ENCODE peak calls at places on chromosomes 6 and 20, in eight cellular contexts. One of them, this sample, is unnamed.

GRCh38 chr6:53568776-53569616 is 24.1 kb upstream of the GCLC start:
- DNase-seq in AG04450: no peak
- DNase-seq in foreskin fibroblast: no peak
- DNase-seq in cardiac muscle cell: peak
- DNase-seq in tibial artery: no peak
- DNase-seq in substantia nigra: no peak
- DNase-seq in activated T-helper 1 cell treated with anti-CD3 and anti-CD28 coated beads, Interleukin-12 subunit alpha, Interleukin-12 subunit beta, Interleukin-2, Interleukin-4 antibody, amounts not matched to agents 30 ng/mL and 10 ng/mL and 1 ng/mL, durations not matched to agents 14 hours and 24 hours and 36 hours: no peak
- DNase-seq in stimulated activated CD8-positive, alpha-beta memory T cell treated with anti-CD3 and anti-CD28 coated beads, Interleukin-7, amount 100 ng/mL, for 48 hours: no peak
- DNase-seq in this sample: no peak

GRCh38 chr6:79810878-79811277 is 136.5 kb downstream of the ELOVL4 start:
- DNase-seq in AG04450: no peak
- DNase-seq in foreskin fibroblast: no peak
- DNase-seq in cardiac muscle cell: no peak
- DNase-seq in tibial artery: no peak
- DNase-seq in substantia nigra: no peak
- DNase-seq in activated T-helper 1 cell treated with anti-CD3 and anti-CD28 coated beads, Interleukin-12 subunit alpha, Interleukin-12 subunit beta, Interleukin-2, Interleukin-4 antibody, amounts not matched to agents 30 ng/mL and 10 ng/mL and 1 ng/mL, durations not matched to agents 14 hours and 24 hours and 36 hours: no peak
- DNase-seq in stimulated activated CD8-positive, alpha-beta memory T cell treated with anti-CD3 and anti-CD28 coated beads, Interleukin-7, amount 100 ng/mL, for 48 hours: no peak
- DNase-seq in this sample: no peak

GRCh38 chr6:161079566-161080262 is 88.1 kb downstream of the MAP3K4 start:
- DNase-seq in AG04450: peak
- DNase-seq in foreskin fibroblast: peak
- DNase-seq in cardiac muscle cell: peak
- DNase-seq in tibial artery: no peak
- DNase-seq in substantia nigra: no peak
- DNase-seq in activated T-helper 1 cell treated with anti-CD3 and anti-CD28 coated beads, Interleukin-12 subunit alpha, Interleukin-12 subunit beta, Interleukin-2, Interleukin-4 antibody, amounts not matched to agents 30 ng/mL and 10 ng/mL and 1 ng/mL, durations not matched to agents 14 hours and 24 hours and 36 hours: peak
- DNase-seq in stimulated activated CD8-positive, alpha-beta memory T cell treated with anti-CD3 and anti-CD28 coated beads, Interleukin-7, amount 100 ng/mL, for 48 hours: peak
- DNase-seq in this sample: no peak

GRCh38 chr6:17276766-17277165 is 4.4 kb upstream of the RBM24 start:
- DNase-seq in AG04450: no peak
- DNase-seq in foreskin fibroblast: peak
- DNase-seq in cardiac muscle cell: no peak
- DNase-seq in tibial artery: no peak
- DNase-seq in substantia nigra: no peak
- DNase-seq in activated T-helper 1 cell treated with anti-CD3 and anti-CD28 coated beads, Interleukin-12 subunit alpha, Interleukin-12 subunit beta, Interleukin-2, Interleukin-4 antibody, amounts not matched to agents 30 ng/mL and 10 ng/mL and 1 ng/mL, durations not matched to agents 14 hours and 24 hours and 36 hours: no peak
- DNase-seq in stimulated activated CD8-positive, alpha-beta memory T cell treated with anti-CD3 and anti-CD28 coated beads, Interleukin-7, amount 100 ng/mL, for 48 hours: no peak
- DNase-seq in this sample: no peak

GRCh38 chr6:44851176-44851575 is 463.7 kb downstream of the CDC5L start:
- DNase-seq in AG04450: no peak
- DNase-seq in foreskin fibroblast: peak
- DNase-seq in cardiac muscle cell: peak
- DNase-seq in tibial artery: no peak
- DNase-seq in substantia nigra: no peak
- DNase-seq in activated T-helper 1 cell treated with anti-CD3 and anti-CD28 coated beads, Interleukin-12 subunit alpha, Interleukin-12 subunit beta, Interleukin-2, Interleukin-4 antibody, amounts not matched to agents 30 ng/mL and 10 ng/mL and 1 ng/mL, durations not matched to agents 14 hours and 24 hours and 36 hours: no peak
- DNase-seq in stimulated activated CD8-positive, alpha-beta memory T cell treated with anti-CD3 and anti-CD28 coated beads, Interleukin-7, amount 100 ng/mL, for 48 hours: no peak
- DNase-seq in this sample: no peak

GRCh38 chr20:54231006-54231405 is 23.1 kb downstream of the PFDN4 start:
- DNase-seq in AG04450: no peak
- DNase-seq in foreskin fibroblast: no peak
- DNase-seq in cardiac muscle cell: peak
- DNase-seq in tibial artery: no peak
- DNase-seq in substantia nigra: no peak
- DNase-seq in activated T-helper 1 cell treated with anti-CD3 and anti-CD28 coated beads, Interleukin-12 subunit alpha, Interleukin-12 subunit beta, Interleukin-2, Interleukin-4 antibody, amounts not matched to agents 30 ng/mL and 10 ng/mL and 1 ng/mL, durations not matched to agents 14 hours and 24 hours and 36 hours: no peak
- DNase-seq in stimulated activated CD8-positive, alpha-beta memory T cell treated with anti-CD3 and anti-CD28 coated beads, Interleukin-7, amount 100 ng/mL, for 48 hours: no peak
- DNase-seq in this sample: no peak

GRCh38 chr6:53302678-53303360 is 45.9 kb downstream of the ELOVL5 start:
- DNase-seq in AG04450: no peak
- DNase-seq in foreskin fibroblast: peak
- DNase-seq in cardiac muscle cell: peak
- DNase-seq in tibial artery: no peak
- DNase-seq in substantia nigra: no peak
- DNase-seq in activated T-helper 1 cell treated with anti-CD3 and anti-CD28 coated beads, Interleukin-12 subunit alpha, Interleukin-12 subunit beta, Interleukin-2, Interleukin-4 antibody, amounts not matched to agents 30 ng/mL and 10 ng/mL and 1 ng/mL, durations not matched to agents 14 hours and 24 hours and 36 hours: no peak
- DNase-seq in stimulated activated CD8-positive, alpha-beta memory T cell treated with anti-CD3 and anti-CD28 coated beads, Interleukin-7, amount 100 ng/mL, for 48 hours: no peak
- DNase-seq in this sample: no peak

GRCh38 chr6:31121131-31121790 is 1.0 kb upstream of the CDSN start:
- DNase-seq in AG04450: no peak
- DNase-seq in foreskin fibroblast: no peak
- DNase-seq in cardiac muscle cell: no peak
- DNase-seq in tibial artery: no peak
- DNase-seq in substantia nigra: no peak
- DNase-seq in activated T-helper 1 cell treated with anti-CD3 and anti-CD28 coated beads, Interleukin-12 subunit alpha, Interleukin-12 subunit beta, Interleukin-2, Interleukin-4 antibody, amounts not matched to agents 30 ng/mL and 10 ng/mL and 1 ng/mL, durations not matched to agents 14 hours and 24 hours and 36 hours: no peak
- DNase-seq in stimulated activated CD8-positive, alpha-beta memory T cell treated with anti-CD3 and anti-CD28 coated beads, Interleukin-7, amount 100 ng/mL, for 48 hours: no peak
- DNase-seq in this sample: no peak

GRCh38 chr6:129598244-129599187 is 111.5 kb downstream of the ARHGAP18 start:
- DNase-seq in AG04450: peak
- DNase-seq in foreskin fibroblast: peak
- DNase-seq in cardiac muscle cell: peak
- DNase-seq in tibial artery: no peak
- DNase-seq in substantia nigra: no peak
- DNase-seq in activated T-helper 1 cell treated with anti-CD3 and anti-CD28 coated beads, Interleukin-12 subunit alpha, Interleukin-12 subunit beta, Interleukin-2, Interleukin-4 antibody, amounts not matched to agents 30 ng/mL and 10 ng/mL and 1 ng/mL, durations not matched to agents 14 hours and 24 hours and 36 hours: peak
- DNase-seq in stimulated activated CD8-positive, alpha-beta memory T cell treated with anti-CD3 and anti-CD28 coated beads, Interleukin-7, amount 100 ng/mL, for 48 hours: no peak
- DNase-seq in this sample: peak

GRCh38 chr6:43765776-43766175 is 4.2 kb upstream of the VEGFA start:
- DNase-seq in AG04450: no peak
- DNase-seq in foreskin fibroblast: no peak
- DNase-seq in cardiac muscle cell: no peak
- DNase-seq in tibial artery: no peak
- DNase-seq in substantia nigra: no peak
- DNase-seq in activated T-helper 1 cell treated with anti-CD3 and anti-CD28 coated beads, Interleukin-12 subunit alpha, Interleukin-12 subunit beta, Interleukin-2, Interleukin-4 antibody, amounts not matched to agents 30 ng/mL and 10 ng/mL and 1 ng/mL, durations not matched to agents 14 hours and 24 hours and 36 hours: no peak
- DNase-seq in stimulated activated CD8-positive, alpha-beta memory T cell treated with anti-CD3 and anti-CD28 coated beads, Interleukin-7, amount 100 ng/mL, for 48 hours: no peak
- DNase-seq in this sample: no peak

GRCh38 chr20:56957737-56958553 is 308.5 kb downstream of the BMP7 start:
- DNase-seq in AG04450: no peak
- DNase-seq in foreskin fibroblast: peak
- DNase-seq in cardiac muscle cell: no peak
- DNase-seq in tibial artery: no peak
- DNase-seq in substantia nigra: no peak
- DNase-seq in activated T-helper 1 cell treated with anti-CD3 and anti-CD28 coated beads, Interleukin-12 subunit alpha, Interleukin-12 subunit beta, Interleukin-2, Interleukin-4 antibody, amounts not matched to agents 30 ng/mL and 10 ng/mL and 1 ng/mL, durations not matched to agents 14 hours and 24 hours and 36 hours: no peak
- DNase-seq in stimulated activated CD8-positive, alpha-beta memory T cell treated with anti-CD3 and anti-CD28 coated beads, Interleukin-7, amount 100 ng/mL, for 48 hours: no peak
- DNase-seq in this sample: peak

This sample was measured in HEK293T.